ENCODE peak calls at places on chromosome 3, in four cellular contexts. Q is HepG2, W is H1, P is GM12878. S is an unnamed sample.

GRCh38 chr3:119569156-119569555 is 9.7 kb upstream of the CD80 start:
- DNase-seq in Q (no peak), W (no peak), P (no peak), S (no peak)

GRCh38 chr3:8589880-8590556 is 54.6 kb downstream of the SSUH2 start:
- DNase-seq in Q (no peak), W (no peak), P (no peak), S (no peak)

GRCh38 chr3:134342269-134342668 is 32.0 kb downstream of the AMOTL2 start:
- DNase-seq in Q (no peak), W (no peak), P (no peak), S (no peak)

GRCh38 chr3:157026091-157026490 is 133.9 kb downstream of the CCNL1 start:
- DNase-seq in Q (no peak), W (no peak), P (no peak), S (no peak)

GRCh38 chr3:196524527-196524926 is 9.4 kb upstream of the SMCO1 start:
- DNase-seq in Q (no peak), W (no peak), P (no peak), S (no peak)

GRCh38 chr3:33848624-33849347 is 50.4 kb downstream of the PDCD6IP start:
- DNase-seq in Q (peak; percentile 43), W (no peak), P (no peak), S (no peak)

GRCh38 chr3:3200632-3201212 is 21.2 kb upstream of the CRBN start:
- DNase-seq in Q (peak; percentile 71), W (no peak), P (peak; percentile 12), S (peak; percentile 19)

GRCh38 chr3:192570757-192571156 is 156.6 kb downstream of the FGF12 start:
- DNase-seq in Q (no peak), W (no peak), P (no peak), S (no peak)

GRCh38 chr3:120544361-120544760 is 51.8 kb upstream of the NDUFB4 start:
- DNase-seq in Q (no peak), W (no peak), P (no peak), S (no peak)

GRCh38 chr3:192827208-192827607 is 90.4 kb downstream of the MB21D2 start:
- DNase-seq in Q (no peak), W (no peak), P (no peak), S (no peak)

GRCh38 chr3:127032296-127032990 is 49.5 kb downstream of the PLXNA1 start:
- DNase-seq in Q (no peak), W (no peak), P (no peak), S (no peak)

GRCh38 chr3:72161870-72162617 is 377.1 kb upstream of the PROK2 start:
- DNase-seq in Q (no peak), W (no peak), P (no peak), S (no peak)

GRCh38 chr3:79329154-79329553 is 438.6 kb downstream of the ROBO1 start:
- DNase-seq in Q (no peak), W (no peak), P (no peak), S (no peak)

GRCh38 chr3:121800906-121801305 is 34.0 kb downstream of the IQCB1 start:
- DNase-seq in Q (no peak), W (no peak), P (no peak), S (no peak)

GRCh38 chr3:187802928-187803259 is 57.6 kb upstream of the BCL6 start:
- DNase-seq in Q (no peak), W (no peak), P (peak; percentile 64), S (no peak)

GRCh38 chr3:78086150-78086549 is 1046.3 kb downstream of the ROBO2 start:
- DNase-seq in Q (no peak), W (no peak), P (no peak), S (no peak)

GRCh38 chr3:25338158-25338725 is 89.8 kb upstream of the RARB start:
- DNase-seq in Q (no peak), W (no peak), P (no peak), S (no peak)

GRCh38 chr3:4493931-4494806 is 1.0 kb downstream of the ITPR1 start:
- DNase-seq in Q (no peak), W (no peak), P (no peak), S (no peak)

GRCh38 chr3:186374370-186374769 is 12.3 kb upstream of the DGKG start:
- DNase-seq in Q (no peak), W (no peak), P (no peak), S (no peak)

GRCh38 chr3:141170678-141171295 is 60.8 kb upstream of the PXYLP1 start:
- DNase-seq in Q (no peak), W (no peak), P (no peak), S (no peak)

GRCh38 chr3:153927107-153927506 is 194.1 kb upstream of the ARHGEF26 start:
- DNase-seq in Q (no peak), W (no peak), P (peak; percentile 2), S (no peak)

GRCh38 chr3:33047842-33048834 is 48.8 kb downstream of the GLB1 start:
- DNase-seq in Q (no peak), W (no peak), P (no peak), S (no peak)

GRCh38 chr3:53156368-53156834 is 4.6 kb upstream of the PRKCD start:
- DNase-seq in Q (no peak), W (peak; percentile 75), P (no peak), S (no peak)

GRCh38 chr3:43236008-43236407 is 50.3 kb upstream of the SNRK start:
- DNase-seq in Q (no peak), W (no peak), P (no peak), S (no peak)

GRCh38 chr3:42764115-42764514 is 8.9 kb downstream of the CCDC13 start:
- DNase-seq in Q (no peak), W (no peak), P (no peak), S (no peak)

GRCh38 chr3:179321585-179322322 is 1.1 kb upstream of the ZNF639 start:
- DNase-seq in Q (peak; percentile 29), W (peak; percentile 54), P (no peak), S (peak; percentile 71)

GRCh38 chr3:25007974-25008658 is 419.9 kb upstream of the RARB start:
- DNase-seq in Q (no peak), W (no peak), P (peak; percentile 15), S (no peak)

GRCh38 chr3:111593666-111594065 is 1.5 kb downstream of the ZBED2 start:
- DNase-seq in Q (no peak), W (no peak), P (no peak), S (no peak)

GRCh38 chr3:177827517-177828249 is 630.4 kb upstream of the TBL1XR1 start:
- DNase-seq in Q (peak; percentile 95), W (no peak), P (no peak), S (no peak)

GRCh38 chr3:48847586-48848423 is at the start of gene PRKAR2A:
- DNase-seq in Q (peak; percentile 73), W (peak; percentile 92), P (peak; percentile 62), S (peak; percentile 90)

GRCh38 chr3:99755831-99756230 is 61.8 kb upstream of the CMSS1 start:
- DNase-seq in Q (no peak), W (no peak), P (no peak), S (no peak)

GRCh38 chr3:190780524-190780923 is 82.0 kb downstream of the GMNC start:
- DNase-seq in Q (no peak), W (no peak), P (no peak), S (no peak)

GRCh38 chr3:15708882-15709677 is 88.7 kb downstream of the ANKRD28 start:
- DNase-seq in Q (no peak), W (no peak), P (no peak), S (no peak)

GRCh38 chr3:98612587-98612986 is 19.2 kb upstream of the CPOX start:
- DNase-seq in Q (peak; percentile 43), W (peak; percentile 69), P (no peak), S (no peak)

DNA sequence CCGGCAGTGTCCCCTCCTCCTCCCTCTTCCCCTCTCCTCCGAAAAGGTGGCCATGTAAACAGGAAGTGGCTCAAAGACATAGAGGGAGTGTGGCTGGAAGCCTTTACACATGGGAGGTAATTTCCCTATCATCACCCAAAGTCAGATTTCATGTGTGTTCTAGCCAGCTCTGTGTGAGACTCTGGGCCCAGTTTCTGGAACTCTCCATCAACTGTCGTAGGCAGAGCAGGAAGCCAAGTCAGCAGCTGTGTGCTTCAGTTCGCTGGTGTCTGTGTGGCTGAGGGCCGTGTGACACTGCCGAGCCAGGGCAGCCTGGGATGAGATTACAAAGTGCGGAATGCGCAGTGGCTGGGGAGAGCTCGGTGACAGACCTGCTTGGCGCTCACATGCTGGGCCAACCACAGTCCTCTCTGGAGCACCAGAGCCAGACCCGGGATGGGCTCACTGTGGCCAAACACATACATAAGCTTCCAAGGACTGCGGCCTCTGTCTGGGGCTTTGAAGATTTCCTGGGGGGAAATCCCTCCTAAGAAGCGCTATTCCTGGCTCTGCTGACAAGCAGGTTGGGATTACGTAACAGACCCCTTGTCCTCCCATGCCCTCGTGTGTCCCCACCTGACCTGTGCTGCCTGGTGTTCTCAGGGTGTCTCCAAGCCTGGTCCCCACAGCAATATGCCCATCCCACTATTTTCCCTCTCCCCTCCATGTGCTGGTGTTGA is 50.7 kb downstream of the UMPS start:
- DNase-seq in Q (no peak), W (no peak), P (no peak), S (no peak)
- TF ChIP-seq BRCA1 in Q (no peak), W (no peak), P (no peak), S (no peak)

GRCh38 chr3:85800676-85801075 is 841.9 kb downstream of the CADM2 start:
- DNase-seq in Q (no peak), W (no peak), P (no peak), S (no peak)

GRCh38 chr3:85796140-85796539 is 837.4 kb downstream of the CADM2 start:
- DNase-seq in Q (no peak), W (no peak), P (no peak), S (no peak)

DNA sequence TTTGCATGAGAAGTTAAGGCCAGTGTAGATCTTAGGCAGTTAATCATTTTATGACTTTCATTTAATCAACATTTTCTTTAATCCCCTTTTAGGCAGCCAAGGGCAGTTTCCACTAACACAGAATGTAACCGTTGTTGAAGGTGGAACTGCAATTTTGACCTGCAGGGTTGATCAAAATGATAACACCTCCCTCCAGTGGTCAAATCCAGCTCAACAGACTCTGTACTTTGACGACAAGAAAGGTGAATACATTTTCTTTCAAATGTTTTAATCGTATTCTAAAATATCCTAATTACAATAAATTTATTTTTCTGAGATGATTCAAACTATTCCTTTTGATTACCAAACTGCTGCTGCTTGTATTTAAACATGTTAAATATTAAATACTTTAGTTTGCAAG is 843.2 kb downstream of the CADM2 start:
- DNase-seq in Q (peak; percentile 20), W (no peak), P (no peak), S (no peak)
- TF ChIP-seq CTCF in Q (peak; percentile 26), W (peak; percentile 65), P (peak; percentile 10), S (no peak)

GRCh38 chr3:155880286-155880685 is 9.8 kb downstream of the GMPS start:
- DNase-seq in Q (no peak), W (no peak), P (no peak), S (no peak)

GRCh38 chr3:155872904-155873646 is 2.6 kb downstream of the GMPS start:
- DNase-seq in Q (no peak), W (no peak), P (no peak), S (peak; percentile 52)

GRCh38 chr3:155876037-155876436 is 5.6 kb downstream of the GMPS start:
- DNase-seq in Q (no peak), W (no peak), P (no peak), S (no peak)

GRCh38 chr3:155871746-155872158 is 1.3 kb downstream of the GMPS start:
- DNase-seq in Q (no peak), W (no peak), P (no peak), S (no peak)

GRCh38 chr3:155876537-155876936 is 6.1 kb downstream of the GMPS start:
- DNase-seq in Q (no peak), W (no peak), P (no peak), S (no peak)
- TF ChIP-seq USF2 in Q (no peak), W (no peak), P (no peak), S (no peak)

GRCh38 chr3:169420429-169420828 is 243.1 kb downstream of the MECOM start:
- DNase-seq in Q (no peak), W (no peak), P (no peak), S (no peak)
- TF ChIP-seq BRCA1 in Q (no peak), W (no peak), P (no peak), S (no peak)